ENCODE peak calls at places on chromosomes 3 and 15, in eight cellular contexts. Q, I, L, F, W, N, T and V are unnamed samples.

GRCh38 chr3:9669720-9670432 is 20.6 kb downstream of the MTMR14 start:
- DNase-seq in I (no peak), Q (no peak), T (no peak), W (no peak), N (no peak), F (no peak), L (no peak), V (no peak)

GRCh38 chr15:31263751-31264533 is 62.7 kb upstream of the KLF13 start:
- DNase-seq in I (peak), W (no peak), T (peak), N (peak), Q (peak), L (no peak), F (peak), V (no peak)

GRCh38 chr3:53295410-53295809 is 39.6 kb upstream of the TKT start:
- DNase-seq in I (no peak), L (no peak), W (no peak), T (no peak), N (no peak), Q (no peak), F (no peak), V (no peak)

GRCh38 chr15:88574646-88575045 is 28.2 kb upstream of the DET1 start:
- DNase-seq in W (peak), Q (no peak), L (no peak), N (no peak), T (no peak), I (no peak), F (no peak), V (no peak)

GRCh38 chr3:52777127-52777958 is at the start of gene ITIH1:
- DNase-seq in L (no peak), I (no peak), T (no peak), N (no peak), Q (no peak), F (no peak), W (no peak), V (no peak)

GRCh38 chr3:183762304-183762703 is 63.1 kb downstream of the MAP6D1 start:
- DNase-seq in N (no peak), Q (no peak), T (no peak), I (no peak), W (no peak), F (no peak), L (no peak), V (no peak)

GRCh38 chr3:129120254-129121004 is 1.2 kb downstream of the RAB43 start:
- DNase-seq in F (peak), T (peak), I (peak), Q (peak), N (peak), L (peak), W (peak), V (peak)

GRCh38 chr3:14135581-14135980 is 10.7 kb downstream of the TMEM43 start:
- DNase-seq in N (no peak), Q (no peak), L (no peak), W (no peak), T (no peak), I (no peak), F (no peak), V (no peak)

GRCh38 chr3:3110299-3110630 is at the start of gene IL5RA:
- DNase-seq in Q (no peak), W (peak), L (no peak), N (peak), I (no peak), T (no peak), F (no peak), V (no peak)

GRCh38 chr3:26714485-26714884 is 91.9 kb downstream of the LRRC3B start:
- DNase-seq in Q (no peak), L (no peak), F (no peak), T (no peak), W (no peak), N (no peak), I (no peak), V (no peak)
- TF ChIP-seq CTCF in Q (no peak), L (no peak), F (no peak), T (no peak), W (no peak), N (no peak), I (no peak), V (no peak)

GRCh38 chr3:127651516-127652172 is 21.1 kb upstream of the ABTB1 start:
- DNase-seq in I (no peak), W (no peak), L (no peak), F (no peak), Q (no peak), N (no peak), T (no peak), V (no peak)

GRCh38 chr3:127646501-127647046 is 17.6 kb downstream of the PODXL2 start:
- DNase-seq in W (no peak), N (no peak), L (no peak), I (no peak), F (no peak), Q (no peak), T (no peak), V (no peak)

GRCh38 chr3:127647171-127647884 is 18.3 kb downstream of the PODXL2 start:
- DNase-seq in Q (no peak), W (no peak), I (no peak), L (no peak), F (no peak), T (no peak), N (peak), V (no peak)

GRCh38 chr3:127652246-127652995 is 20.3 kb upstream of the ABTB1 start:
- DNase-seq in W (peak), Q (no peak), L (no peak), F (no peak), N (peak), I (no peak), T (peak), V (peak)

GRCh38 chr3:127650236-127650635 is 21.3 kb downstream of the PODXL2 start:
- DNase-seq in W (no peak), N (no peak), Q (no peak), T (no peak), I (no peak), F (no peak), L (no peak), V (no peak)
- TF ChIP-seq CTCF in W (no peak), N (no peak), Q (no peak), T (no peak), I (no peak), F (no peak), L (no peak), V (no peak)

GRCh38 chr3:135918600-135918999 is 46.9 kb upstream of the PPP2R3A start:
- DNase-seq in N (peak), I (no peak), F (no peak), W (peak), T (peak), Q (no peak), L (no peak), V (no peak)
- TF ChIP-seq CTCF in N (peak), I (no peak), F (peak), W (peak), T (peak), Q (peak), L (peak), V (peak)

GRCh38 chr3:171569571-171570132 is 109.4 kb upstream of the TNIK start:
- DNase-seq in I (no peak), W (no peak), L (peak), T (no peak), N (no peak), Q (no peak), F (no peak), V (no peak)
- TF ChIP-seq CTCF in I (no peak), W (peak), L (no peak), T (no peak), N (no peak), Q (no peak), F (no peak), V (no peak)

GRCh38 chr3:104610730-104611652 is 755.7 kb upstream of the ALCAM start:
- DNase-seq in N (peak), T (no peak), F (no peak), I (no peak), W (peak), Q (peak), L (no peak), V (no peak)
- TF ChIP-seq CTCF in N (no peak), T (no peak), F (no peak), I (no peak), W (peak), Q (no peak), L (peak), V (peak)

GRCh38 chr3:29153811-29154210 is 127.1 kb upstream of the RBMS3 start:
- DNase-seq in Q (no peak), F (no peak), N (no peak), I (no peak), W (no peak), L (no peak), T (no peak), V (no peak)

GRCh38 chr3:29156071-29156715 is 124.7 kb upstream of the RBMS3 start:
- DNase-seq in W (peak), I (no peak), L (no peak), Q (peak), T (no peak), N (peak), F (no peak), V (no peak)

GRCh38 chr3:29152379-29152778 is 128.5 kb upstream of the RBMS3 start:
- DNase-seq in I (no peak), W (peak), T (peak), L (no peak), F (no peak), N (no peak), Q (no peak), V (no peak)
- TF ChIP-seq CTCF in I (no peak), W (peak), T (no peak), L (no peak), F (no peak), N (no peak), Q (no peak), V (no peak)

GRCh38 chr3:150861851-150862250 is 43.4 kb downstream of the MINDY4B start:
- DNase-seq in N (no peak), L (no peak), W (no peak), T (no peak), Q (no peak), I (no peak), F (no peak), V (no peak)
- TF ChIP-seq CTCF in N (no peak), L (no peak), W (no peak), T (no peak), Q (no peak), I (no peak), F (no peak), V (no peak)

DNA sequence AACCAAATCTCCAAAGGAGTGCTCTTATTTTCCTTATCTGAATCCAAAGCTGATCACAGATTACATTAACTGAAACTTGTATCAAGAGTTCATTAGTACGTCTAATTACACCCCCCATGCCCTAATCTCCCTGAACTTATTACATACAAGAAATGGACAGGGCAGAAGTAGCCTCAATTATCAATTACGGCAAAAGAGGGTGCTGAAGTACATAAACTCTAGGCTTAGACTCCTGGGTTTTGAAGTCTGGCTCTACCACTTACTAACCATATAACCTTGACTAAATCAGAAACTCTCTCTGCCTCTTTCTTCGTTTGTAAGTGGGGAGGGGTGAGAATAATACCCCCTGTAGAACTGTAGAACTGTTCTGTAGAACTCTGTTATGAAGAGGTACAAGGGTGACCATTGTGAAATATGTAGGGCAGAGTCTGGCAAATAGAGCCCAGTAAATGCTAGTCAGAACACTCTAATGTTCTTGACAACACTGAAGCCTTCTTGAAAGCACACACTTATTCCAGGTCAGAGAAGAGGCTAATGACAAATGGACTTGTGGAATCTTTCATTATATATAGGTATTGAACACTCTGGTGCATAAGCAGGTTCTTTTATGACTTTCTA is 19.6 kb upstream of the OR5K4 start:
- DNase-seq in N (no peak), F (no peak), T (no peak), L (peak), Q (no peak), W (no peak), I (no peak), V (no peak)
- TF ChIP-seq CTCF in N (no peak), F (no peak), T (no peak), L (peak), Q (no peak), W (no peak), I (no peak), V (no peak)